ENCODE peak calls at places on chromosomes 11 and 22, in nine cellular contexts. Q is transverse colon, Y is right atrium auricular region, L is GM23248, U is heart right ventricle, J is sigmoid colon, W is psoas muscle, F is HepG2, G is Peyer's patch. V is an unnamed sample.

GRCh38 chr22:45535400-45535799 is 32.7 kb downstream of the FBLN1 start:
- DNase-seq in W (no peak), Y (no peak), Q (no peak), F (no peak), J (no peak), G (no peak), U (no peak), L (no peak), V (no peak)

GRCh38 chr11:30992513-30992849 is 377.1 kb downstream of the DCDC1 start:
- DNase-seq in W (no peak), G (no peak), J (no peak), F (peak; percentile 43), L (no peak), Y (no peak), U (no peak), Q (no peak), V (no peak)

GRCh38 chr11:132943737-132944556 is 588.4 kb downstream of the OPCML start:
- DNase-seq in W (no peak), G (no peak), J (no peak), U (no peak), L (peak; percentile 59), Y (no peak), F (no peak), Q (no peak), V (no peak)

GRCh38 chr11:21988477-21988876 is 204.4 kb upstream of the ANO5 start:
- DNase-seq in F (peak; percentile 1), J (no peak), L (no peak), Y (no peak), U (no peak), G (no peak), Q (no peak), W (no peak), V (no peak)

GRCh38 chr11:88098289-88098688 is 77.0 kb downstream of the RAB38 start:
- DNase-seq in F (no peak), W (no peak), L (no peak), G (no peak), U (no peak), Y (no peak), J (no peak), Q (no peak), V (no peak)

GRCh38 chr22:40432167-40432566 is 61.8 kb downstream of the SGSM3 start:
- DNase-seq in J (no peak), Q (no peak), L (no peak), W (no peak), G (no peak), Y (no peak), U (no peak), F (no peak), V (no peak)

GRCh38 chr22:46060292-46061123 is 83.5 kb upstream of the WNT7B start:
- DNase-seq in W (no peak), L (peak; percentile 24), Q (no peak), Y (no peak), U (no peak), G (no peak), J (peak; percentile 15), F (no peak), V (no peak)

GRCh38 chr11:127493330-127493729 is 492.8 kb upstream of the KIRREL3 start:
- DNase-seq in U (no peak), F (no peak), Y (no peak), L (peak; percentile 52), G (no peak), Q (no peak), J (no peak), W (no peak), V (no peak)

GRCh38 chr11:103528596-103528995 is 419.4 kb downstream of the DYNC2H1 start:
- DNase-seq in W (no peak), L (peak; percentile 20), G (no peak), J (no peak), Q (no peak), Y (no peak), U (no peak), F (no peak), V (no peak)

GRCh38 chr22:45164217-45165123 is 745 bp downstream of the NUP50 start:
- DNase-seq in F (no peak), Q (peak; percentile 32), G (no peak), J (peak; percentile 75), U (peak; percentile 40), W (peak; percentile 37), L (peak; percentile 52), Y (no peak), V (peak; percentile 41)

GRCh38 chr22:39808087-39808486 is 85.5 kb downstream of the ENTHD1 start:
- DNase-seq in U (no peak), F (peak; percentile 30), G (peak; percentile 63), L (peak; percentile 41), Q (peak; percentile 53), J (no peak), Y (no peak), W (no peak), V (peak; percentile 2)

GRCh38 chr11:73344191-73344607 is 32.0 kb upstream of the RELT start:
- DNase-seq in L (no peak), J (peak; percentile 83), Y (no peak), W (no peak), G (no peak), U (peak; percentile 56), F (no peak), Q (no peak), V (no peak)

GRCh38 chr22:25091449-25091848 is 108.2 kb upstream of the CRYBB3 start:
- DNase-seq in F (no peak), Y (no peak), W (no peak), Q (no peak), J (no peak), U (no peak), L (peak; percentile 67), G (no peak), V (no peak)

GRCh38 chr11:76244311-76245061 is 38.2 kb upstream of the WNT11 start:
- DNase-seq in W (peak; percentile 9), F (no peak), U (no peak), Y (no peak), G (no peak), J (no peak), Q (no peak), L (no peak), V (no peak)

GRCh38 chr11:72067266-72067665 is 13.1 kb downstream of the NUMA1 start:
- DNase-seq in W (no peak), U (no peak), Y (no peak), L (no peak), Q (no peak), J (no peak), G (no peak), F (no peak), V (no peak)

GRCh38 chr11:64095949-64096348 is 60.2 kb downstream of the FLRT1 start:
- DNase-seq in G (no peak), L (no peak), U (no peak), F (no peak), W (no peak), J (no peak), Y (no peak), Q (no peak), V (no peak)

GRCh38 chr11:32006799-32007388 is 84.0 kb upstream of the RCN1 start:
- DNase-seq in Q (no peak), F (peak; percentile 13), Y (no peak), W (no peak), U (no peak), J (no peak), G (no peak), L (peak; percentile 77), V (no peak)

GRCh38 chr22:22995166-22995565 is 75.2 kb upstream of the GNAZ start:
- DNase-seq in L (no peak), U (no peak), F (no peak), Q (no peak), G (no peak), W (no peak), Y (no peak), J (no peak), V (no peak)

GRCh38 chr11:16784097-16784496 is 45.6 kb downstream of the C11orf58 start:
- DNase-seq in W (no peak), U (no peak), G (no peak), Y (no peak), F (no peak), J (no peak), Q (no peak), L (no peak), V (no peak)

DNA sequence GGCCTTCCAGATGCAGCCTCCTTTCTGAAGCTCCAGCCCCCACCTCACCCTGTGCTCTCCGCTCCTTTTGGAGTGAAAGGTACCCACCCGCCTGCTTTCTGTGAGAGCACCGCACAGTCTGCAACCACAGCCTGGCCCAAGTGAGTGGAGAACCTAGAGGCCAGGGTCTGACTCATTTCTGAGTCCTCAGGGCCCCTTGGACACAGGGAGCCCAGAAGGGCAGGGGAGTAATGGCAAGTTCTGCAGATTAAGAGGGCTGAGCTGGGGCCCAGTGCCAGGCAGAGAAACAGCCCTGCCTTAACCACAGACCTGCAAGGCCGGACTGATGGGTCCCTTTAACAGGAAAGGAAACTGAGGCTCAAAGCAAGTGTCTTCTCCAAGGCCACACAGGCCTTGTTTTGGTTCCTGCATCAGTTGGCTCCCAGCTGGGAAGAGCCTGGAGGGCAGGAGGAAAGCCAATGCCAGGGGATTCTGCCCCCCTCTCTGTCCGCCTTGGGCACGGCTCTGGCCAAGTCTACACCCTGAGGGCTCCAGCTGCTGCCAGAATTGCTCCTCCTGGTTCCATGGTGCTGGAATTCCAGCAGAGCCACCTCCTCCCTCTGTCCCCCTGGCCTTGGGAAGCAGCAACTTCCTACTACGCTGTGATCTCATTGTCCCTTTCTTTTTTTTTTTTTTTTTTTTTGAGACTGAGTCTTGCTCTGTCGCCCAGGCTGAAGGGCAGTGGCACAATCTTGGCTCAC is 55.1 kb downstream of the CYTH4 start:
- DNase-seq in W (no peak), U (no peak), G (no peak), Y (no peak), Q (no peak), J (no peak), L (peak; percentile 67), F (no peak), V (no peak)
- H3K27ac ChIP-seq in W (no peak overlapping the region), U (no peak overlapping the region), G (no peak overlapping the region), Y (no peak overlapping the region), Q (no peak overlapping the region), J (no peak overlapping the region), L (no peak overlapping the region), F (no peak overlapping the region), V (no peak overlapping the region)

DNA sequence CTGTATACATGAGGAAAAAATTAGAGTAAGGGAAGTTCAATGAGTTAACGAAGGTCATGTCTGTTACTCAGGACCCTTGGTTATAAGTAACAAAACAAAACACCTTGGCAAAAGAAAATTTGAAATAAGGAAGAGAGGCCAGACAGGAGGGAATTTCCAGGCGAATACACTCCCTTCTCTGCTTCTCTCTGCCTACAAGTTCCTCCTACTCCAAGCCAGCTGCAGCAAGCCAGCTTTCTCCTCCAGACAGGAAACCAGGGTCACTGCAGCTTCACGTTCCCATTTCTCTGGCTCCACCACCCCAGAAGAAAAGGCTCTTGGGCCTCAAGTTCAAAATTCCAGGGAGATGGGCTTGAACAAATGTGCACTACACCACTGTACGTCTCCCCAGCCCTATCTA is 27.8 kb downstream of the SMCO4 start:
- DNase-seq in G (no peak), Y (no peak), J (no peak), U (no peak), Q (no peak), W (no peak), F (no peak), L (no peak), V (no peak)
- H3K27ac ChIP-seq in G (no peak overlapping the region), Y (no peak overlapping the region), J (no peak overlapping the region), U (no peak overlapping the region), Q (no peak overlapping the region), W (no peak overlapping the region), F (no peak overlapping the region), L (no peak overlapping the region), V (no peak overlapping the region)

GRCh38 chr11:1060885-1061616 is 13.6 kb upstream of the MUC2 start:
- DNase-seq in U (peak; percentile 15), G (peak; percentile 93), F (no peak), Y (no peak), Q (peak; percentile 92), L (peak; percentile 90), J (no peak), W (peak; percentile 7), V (no peak)
- H3K27ac ChIP-seq in U (no peak overlapping the region), G (peak overlapping the region; percentile 76), F (no peak overlapping the region), Y (no peak overlapping the region), Q (peak overlapping the region; percentile 70), L (no peak overlapping the region), J (no peak overlapping the region), W (no peak overlapping the region), V (no peak overlapping the region)

GRCh38 chr11:65301491-65302329 is 13.0 kb upstream of the CDC42EP2 start:
- DNase-seq in J (peak; percentile 81), W (peak; percentile 57), L (no peak), Y (no peak), U (peak; percentile 82), G (no peak), Q (peak; percentile 31), F (no peak), V (no peak)
- H3K27ac ChIP-seq in J (peak overlapping the region; percentile 94), W (no peak overlapping the region), L (no peak overlapping the region), Y (no peak overlapping the region), U (peak overlapping the region; percentile 30), G (peak overlapping the region; percentile 45), Q (peak overlapping the region; percentile 58), F (no peak overlapping the region), V (no peak overlapping the region)

V was measured in CD4-positive, alpha-beta T cell.